ENCODE peak calls at places on chromosomes 11 and 22, in eight cellular contexts. N, M, L, A, B, Y, S and E are unnamed samples.
A peak's percentile ranks its signal among the peaks of the same experiment; 100 is the strongest.

GRCh38 chr11:80146231-80146630 is 705.4 kb upstream of the TENM4 start:
- DNase-seq in N (no peak), M (no peak), L (no peak), A (no peak), B (no peak), Y (no peak), S (no peak), E (no peak)

GRCh38 chr11:94450061-94450460 is 43.6 kb downstream of the MRE11 start:
- DNase-seq in N (no peak), M (no peak), L (no peak), A (no peak), B (no peak), Y (no peak), S (no peak), E (no peak)

GRCh38 chr11:125569913-125570621 is 790 bp downstream of the EI24 start:
- DNase-seq in N (peak; percentile 8), M (no peak), L (no peak), A (no peak), B (no peak), Y (no peak), S (no peak), E (no peak)

GRCh38 chr11:125183641-125184040 is 19.1 kb downstream of the PKNOX2 start:
- DNase-seq in N (no peak), M (no peak), L (no peak), A (no peak), B (no peak), Y (no peak), S (no peak), E (no peak)

GRCh38 chr11:126647735-126648134 is 292.2 kb downstream of the ST3GAL4 start:
- DNase-seq in N (peak; percentile 23), M (no peak), L (no peak), A (no peak), B (no peak), Y (no peak), S (no peak), E (no peak)

GRCh38 chr11:12524865-12525264 is 147.5 kb downstream of the PARVA start:
- DNase-seq in N (no peak), M (peak; percentile 75), L (no peak), A (no peak), B (no peak), Y (no peak), S (no peak), E (no peak)

GRCh38 chr11:22860241-22860640 is at the start of gene CCDC179:
- DNase-seq in N (no peak), M (no peak), L (no peak), A (no peak), B (no peak), Y (no peak), S (no peak), E (no peak)

GRCh38 chr11:12556155-12556554 is 118.1 kb upstream of the TEAD1 start:
- DNase-seq in N (no peak), M (no peak), L (no peak), A (no peak), B (no peak), Y (no peak), S (no peak), E (no peak)

GRCh38 chr11:93000511-93001476 is 31.3 kb downstream of the MTNR1B start:
- DNase-seq in N (no peak), M (no peak), L (no peak), A (no peak), B (no peak), Y (no peak), S (no peak), E (no peak)

GRCh38 chr11:134332189-134332631 is 422 bp downstream of the GLB1L2 start:
- DNase-seq in N (no peak), M (peak; percentile 74), L (peak; percentile 38), A (peak; percentile 9), B (peak; percentile 42), Y (no peak), S (peak; percentile 35), E (no peak)

GRCh38 chr11:86115542-86116385 is 46.9 kb upstream of the PICALM start:
- DNase-seq in N (no peak), M (no peak), L (no peak), A (no peak), B (no peak), Y (no peak), S (no peak), E (no peak)

GRCh38 chr22:50105529-50106100 is 15.8 kb downstream of the MOV10L1 start:
- DNase-seq in N (no peak), M (no peak), L (no peak), A (no peak), B (no peak), Y (no peak), S (no peak), E (no peak)

GRCh38 chr11:69705246-69705856 is 1.5 kb upstream of the FGF19 start:
- DNase-seq in N (peak; percentile 47), M (no peak), L (no peak), A (no peak), B (no peak), Y (no peak), S (no peak), E (no peak)

GRCh38 chr11:114262681-114263509 is 33.3 kb upstream of the NNMT start:
- DNase-seq in N (peak; percentile 54), M (peak; percentile 84), L (peak; percentile 56), A (no peak), B (no peak), Y (no peak), S (peak; percentile 70), E (peak; percentile 29)

GRCh38 chr22:40421941-40422340 is 51.5 kb downstream of the SGSM3 start:
- DNase-seq in N (no peak), M (no peak), L (no peak), A (no peak), B (no peak), Y (no peak), S (no peak), E (no peak)

GRCh38 chr11:117532568-117532967 is 204.9 kb downstream of the CEP164 start:
- DNase-seq in N (no peak), M (no peak), L (no peak), A (no peak), B (no peak), Y (no peak), S (no peak), E (no peak)

GRCh38 chr11:126109941-126110731 is 47.5 kb upstream of the CDON start:
- DNase-seq in N (no peak), M (no peak), L (no peak), A (no peak), B (no peak), Y (no peak), S (no peak), E (no peak)

GRCh38 chr22:38240734-38241252 is 32.0 kb downstream of the TMEM184B start:
- DNase-seq in N (peak; percentile 87), M (no peak), L (peak; percentile 43), A (no peak), B (no peak), Y (no peak), S (no peak), E (no peak)

GRCh38 chr22:49524362-49524761 is 303.3 kb downstream of the BRD1 start:
- DNase-seq in N (no peak), M (no peak), L (no peak), A (no peak), B (no peak), Y (no peak), S (no peak), E (no peak)

GRCh38 chr11:76885390-76886097 is 24.8 kb downstream of the ACER3 start:
- DNase-seq in N (no peak), M (no peak), L (no peak), A (no peak), B (no peak), Y (no peak), S (no peak), E (no peak)

GRCh38 chr11:109298865-109299264 is 123.1 kb upstream of the C11orf87 start:
- DNase-seq in N (no peak), M (no peak), L (no peak), A (no peak), B (no peak), Y (no peak), S (no peak), E (peak; percentile 18)

GRCh38 chr11:44658451-44658850 is 68.3 kb upstream of the TSPAN18 start:
- DNase-seq in N (peak; percentile 42), M (no peak), L (peak; percentile 53), A (no peak), B (no peak), Y (no peak), S (no peak), E (peak; percentile 33)